ENCODE peak calls at places on chromosomes 11 and 22, in six cellular contexts. B is H7, Y is MM.1S, K is body of pancreas, O is mucosa of descending colon, L is AG09309. T is an unnamed sample.

GRCh38 chr22:19783531-19784395 is 23.2 kb downstream of the TBX1 start:
- DNase-seq in B (no peak), K (no peak), Y (no peak), O (no peak), L (no peak), T (no peak)

GRCh38 chr11:31823372-31824371 is 12.6 kb upstream of the PAX6 start:
- DNase-seq in L (no peak), B (peak), Y (no peak), K (no peak), O (no peak), T (no peak)

GRCh38 chr11:83127309-83127636 is 29.7 kb upstream of the PCF11 start:
- DNase-seq in B (no peak), Y (no peak), K (no peak), O (no peak), L (no peak), T (no peak)

GRCh38 chr11:87934182-87934581 is 241.1 kb downstream of the RAB38 start:
- DNase-seq in Y (no peak), O (no peak), K (no peak), L (no peak), B (no peak), T (no peak)

GRCh38 chr22:19680287-19680881 is 33.9 kb upstream of the SEPTIN5 start:
- DNase-seq in K (no peak), O (no peak), B (no peak), L (no peak), Y (no peak), T (no peak)

GRCh38 chr11:69221086-69221485 is 65.4 kb downstream of the SMIM38 start:
- DNase-seq in O (no peak), K (no peak), B (peak), L (no peak), Y (no peak), T (no peak)

GRCh38 chr11:73386026-73386425 is 9.8 kb downstream of the RELT start:
- DNase-seq in L (no peak), Y (no peak), K (no peak), O (peak), B (no peak), T (peak)

GRCh38 chr22:50625568-50626313 is 2.2 kb downstream of the ARSA start:
- DNase-seq in K (no peak), O (no peak), B (peak), L (no peak), Y (no peak), T (no peak)

GRCh38 chr22:31084811-31085492 is 3.8 kb downstream of the SMTN start:
- DNase-seq in O (peak), K (peak), L (no peak), B (peak), Y (peak), T (peak)

GRCh38 chr11:32358729-32359128 is 76.6 kb downstream of the WT1 start:
- DNase-seq in Y (no peak), L (no peak), B (no peak), K (no peak), O (no peak), T (no peak)

GRCh38 chr11:75313457-75314272 is 37.8 kb downstream of the ARRB1 start:
- DNase-seq in Y (no peak), O (peak), L (no peak), K (no peak), B (no peak), T (no peak)

GRCh38 chr22:20566420-20567260 is 59.2 kb downstream of the MED15 start:
- DNase-seq in B (no peak), L (peak), Y (no peak), K (no peak), O (peak), T (peak)

GRCh38 chr11:124763156-124763947 is 1.3 kb upstream of the ESAM start:
- DNase-seq in Y (peak), K (peak), B (peak), L (no peak), O (peak), T (peak)

GRCh38 chr11:111761056-111761455 is 5.1 kb downstream of the PPP2R1B start:
- DNase-seq in L (no peak), Y (no peak), O (no peak), B (no peak), K (peak), T (no peak)

GRCh38 chr11:111764621-111765020 is 1.6 kb downstream of the PPP2R1B start:
- DNase-seq in L (peak), B (no peak), Y (no peak), K (no peak), O (no peak), T (no peak)

GRCh38 chr11:111759778-111760407 is 6.3 kb downstream of the PPP2R1B start:
- DNase-seq in K (no peak), B (no peak), O (no peak), L (no peak), Y (no peak), T (no peak)

GRCh38 chr11:111762981-111763643 is 3.1 kb downstream of the PPP2R1B start:
- DNase-seq in L (no peak), O (no peak), K (no peak), B (no peak), Y (no peak), T (no peak)

DNA sequence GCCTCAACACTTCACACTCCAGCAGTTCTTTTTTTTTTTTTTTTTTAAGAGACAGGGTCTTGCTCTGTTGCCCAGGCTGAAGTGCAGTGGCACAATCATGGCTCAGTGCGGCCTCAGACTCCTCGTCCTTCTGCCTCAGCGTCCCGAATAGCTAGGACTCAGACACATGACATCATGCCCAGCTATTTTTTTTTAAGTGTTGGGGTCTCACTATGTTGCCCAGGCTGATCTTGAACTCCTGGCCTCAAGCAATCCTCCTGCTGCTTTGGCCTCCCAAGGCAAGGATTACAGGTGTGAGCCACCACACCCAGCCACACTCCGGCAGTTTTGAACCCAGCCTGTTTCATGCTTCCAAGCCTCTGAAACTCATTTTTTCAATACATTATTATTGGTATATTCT is 3.7 kb downstream of the PPP2R1B start:
- DNase-seq in K (no peak), O (no peak), B (no peak), L (no peak), Y (no peak), T (no peak)
- H3K4me3 ChIP-seq in K (no peak), O (no peak), B (no peak), L (no peak), Y (no peak), T (no peak)

GRCh38 chr11:67407700-67408163 is 3.8 kb downstream of the TBC1D10C start:
- DNase-seq in O (no peak), Y (no peak), B (no peak), L (no peak), K (no peak), T (no peak)
- H3K4me3 ChIP-seq in O (no peak), Y (no peak), B (no peak), L (no peak), K (no peak), T (no peak)

GRCh38 chr11:44903035-44903434 is 47.6 kb downstream of the TP53I11 start:
- DNase-seq in O (no peak), B (no peak), Y (no peak), L (no peak), K (no peak), T (no peak)
- H3K4me3 ChIP-seq in O (no peak), B (no peak), Y (no peak), L (no peak), K (no peak), T (no peak)

GRCh38 chr11:128518493-128519207 is 68.7 kb downstream of the ETS1 start:
- DNase-seq in O (no peak), B (no peak), Y (no peak), K (no peak), L (no peak), T (no peak)

GRCh38 chr11:128517457-128518230 is 69.7 kb downstream of the ETS1 start:
- DNase-seq in O (no peak), Y (no peak), K (no peak), B (no peak), L (peak), T (no peak)

GRCh38 chr11:128520886-128521696 is 66.3 kb downstream of the ETS1 start:
- DNase-seq in B (no peak), O (no peak), K (no peak), Y (no peak), L (no peak), T (no peak)

GRCh38 chr11:128520206-128520885 is 67.0 kb downstream of the ETS1 start:
- DNase-seq in Y (no peak), O (no peak), K (no peak), B (no peak), L (no peak), T (no peak)

GRCh38 chr11:128519353-128519752 is 68.0 kb downstream of the ETS1 start:
- DNase-seq in B (no peak), Y (no peak), L (no peak), K (no peak), O (no peak), T (no peak)
- H3K4me3 ChIP-seq in B (no peak), Y (peak), L (peak), K (no peak), O (no peak), T (peak)

GRCh38 chr11:57776101-57776511 is 14.5 kb downstream of the CTNND1 start:
- DNase-seq in B (no peak), O (no peak), Y (no peak), K (no peak), L (no peak), T (no peak)

GRCh38 chr11:57777969-57778317 is 16.3 kb downstream of the CTNND1 start:
- DNase-seq in Y (no peak), B (no peak), K (peak), L (no peak), O (no peak), T (peak)

GRCh38 chr11:57773026-57773598 is 11.5 kb downstream of the CTNND1 start:
- DNase-seq in B (no peak), Y (no peak), K (no peak), O (no peak), L (no peak), T (no peak)

GRCh38 chr11:57776577-57776976 is 15.0 kb downstream of the CTNND1 start:
- DNase-seq in L (no peak), O (no peak), Y (no peak), B (no peak), K (no peak), T (no peak)

GRCh38 chr11:57775474-57775873 is 13.9 kb downstream of the CTNND1 start:
- DNase-seq in L (no peak), O (no peak), B (no peak), K (no peak), Y (no peak), T (no peak)
- H3K4me3 ChIP-seq in L (no peak), O (no peak), B (no peak), K (no peak), Y (no peak), T (no peak)

DNA sequence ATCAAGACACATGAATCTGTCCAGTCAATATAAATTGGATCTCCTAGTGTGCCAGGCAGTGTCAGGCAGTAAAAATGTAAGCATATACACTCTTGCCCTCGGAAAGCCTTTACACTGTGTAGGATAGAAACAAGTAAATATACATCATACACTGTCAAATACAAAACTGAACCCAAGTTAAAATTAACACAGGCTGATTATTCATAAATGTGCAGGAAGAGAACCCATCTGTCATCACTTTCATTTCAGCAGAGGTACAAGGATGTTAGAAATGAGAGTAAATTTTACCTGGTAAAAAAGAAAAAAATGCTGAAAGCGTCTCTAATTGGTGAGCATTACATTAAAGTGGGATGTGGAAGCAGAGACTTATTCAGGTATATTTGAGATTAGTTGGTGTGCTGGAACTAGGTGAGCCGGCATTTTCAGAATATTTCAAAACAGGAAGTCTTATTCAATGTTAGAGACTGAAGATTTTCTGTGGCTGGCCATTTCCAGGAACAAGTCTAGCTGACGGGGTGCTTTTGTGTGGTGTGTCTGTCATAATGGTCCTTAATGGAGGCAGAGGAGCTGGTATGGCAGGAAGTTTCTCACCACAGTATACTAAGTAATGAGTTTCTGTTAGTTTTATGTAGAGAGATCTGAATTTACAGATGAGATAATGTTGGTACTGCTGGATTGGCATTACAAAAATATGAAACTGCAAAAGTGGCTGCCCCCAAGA is 192.6 kb downstream of the CASP12 start:
- DNase-seq in B (no peak), O (no peak), L (no peak), Y (peak), K (no peak), T (peak)
- H3K4me3 ChIP-seq in B (no peak), O (no peak), L (no peak), Y (peak), K (no peak), T (no peak)

T was measured in transverse colon.